ENCODE peak calls at places on chromosomes 5 and 9, in nine cellular contexts. Y is stomach, U is brain microvascular endothelial cell, N is neural crest cell, D is choroid plexus epithelial cell, R is BJ, L is activated B cell treated with CpG ODN at 0.5 μM for 24 hours, W is HCT116, G is PC-9. T is an unnamed sample.

GRCh38 chr9:87387351-87388055 is 110.2 kb upstream of the DAPK1 start:
- DNase-seq in R (no peak), Y (no peak), G (peak), U (no peak), D (peak), W (no peak), L (no peak), N (no peak), T (no peak)

GRCh38 chr5:178551059-178551458 is 39.1 kb downstream of the COL23A1 start:
- DNase-seq in G (no peak), D (peak), N (no peak), Y (no peak), U (no peak), W (peak), L (no peak), R (no peak), T (no peak)

GRCh38 chr9:87878930-87879603 is 3.6 kb upstream of the SPATA31E1 start:
- DNase-seq in R (no peak), U (peak), Y (no peak), D (peak), W (no peak), G (no peak), L (no peak), N (no peak), T (no peak)

GRCh38 chr9:130535818-130536521 is 43.4 kb upstream of the FUBP3 start:
- DNase-seq in D (peak), U (peak), R (peak), Y (no peak), G (no peak), N (peak), W (no peak), L (no peak), T (no peak)

GRCh38 chr9:133787749-133788015 is 49.5 kb upstream of the SARDH start:
- DNase-seq in D (peak), R (no peak), L (peak), Y (peak), N (no peak), U (no peak), G (peak), W (no peak), T (no peak)

GRCh38 chr9:82776508-82776907 is 286.4 kb downstream of the RASEF start:
- DNase-seq in Y (no peak), D (no peak), L (no peak), W (no peak), R (no peak), N (no peak), U (no peak), G (no peak), T (no peak)

GRCh38 chr9:114002271-114002985 is 75.7 kb downstream of the AMBP start:
- DNase-seq in D (no peak), W (no peak), L (peak), G (no peak), U (no peak), R (no peak), N (no peak), Y (peak), T (peak)

GRCh38 chr9:70113403-70114022 is 69.9 kb downstream of the MAMDC2 start:
- DNase-seq in D (peak), W (peak), N (peak), G (peak), U (peak), Y (peak), L (no peak), R (no peak), T (no peak)

GRCh38 chr9:1929722-1930621 is 85.2 kb upstream of the SMARCA2 start:
- DNase-seq in L (no peak), R (no peak), Y (no peak), D (no peak), W (no peak), N (no peak), U (no peak), G (no peak), T (no peak)

GRCh38 chr5:32057157-32058096 is 116.7 kb downstream of the GOLPH3 start:
- DNase-seq in Y (no peak), L (no peak), U (no peak), G (no peak), R (no peak), N (no peak), W (peak), D (peak), T (no peak)

GRCh38 chr5:171435908-171436307 is 16.5 kb downstream of the FGF18 start:
- DNase-seq in G (no peak), Y (no peak), D (no peak), N (no peak), U (no peak), W (no peak), R (no peak), L (no peak), T (no peak)

GRCh38 chr5:96115467-96115812 is 153.8 kb upstream of the ELL2 start:
- DNase-seq in Y (no peak), L (no peak), U (no peak), R (no peak), G (no peak), N (no peak), W (no peak), D (no peak), T (no peak)

GRCh38 chr5:110590187-110590586 is 136.3 kb downstream of the TMEM232 start:
- DNase-seq in G (no peak), R (no peak), D (peak), U (peak), W (peak), N (no peak), Y (no peak), L (no peak), T (no peak)

GRCh38 chr5:178790371-178790770 is 59.9 kb upstream of the ZNF354A start:
- DNase-seq in L (no peak), N (no peak), W (no peak), G (peak), D (no peak), Y (no peak), R (no peak), U (no peak), T (no peak)

GRCh38 chr5:77892061-77893010 is 116.2 kb upstream of the TBCA start:
- DNase-seq in L (no peak), U (no peak), Y (no peak), G (no peak), W (no peak), N (no peak), R (no peak), D (no peak), T (no peak)

GRCh38 chr5:135740475-135740874 is 94.0 kb upstream of the SLC25A48 start:
- DNase-seq in G (no peak), L (no peak), R (no peak), U (no peak), N (no peak), W (no peak), Y (no peak), D (no peak), T (no peak)

GRCh38 chr5:18102733-18103132 is 468.5 kb downstream of the TAF11L14 start:
- DNase-seq in Y (no peak), G (no peak), D (no peak), U (no peak), N (no peak), W (no peak), R (no peak), L (no peak), T (no peak)

GRCh38 chr5:72355706-72356299 is 35.6 kb downstream of the PTCD2 start:
- DNase-seq in L (no peak), R (no peak), G (no peak), U (peak), N (peak), D (peak), Y (no peak), W (no peak), T (no peak)

GRCh38 chr9:85554349-85554748 is 187.4 kb downstream of the AGTPBP1 start:
- DNase-seq in W (no peak), N (no peak), U (no peak), R (no peak), L (no peak), Y (no peak), D (no peak), G (no peak), T (no peak)

GRCh38 chr9:124869466-124869985 is 7.6 kb downstream of the ARPC5L start:
- DNase-seq in R (no peak), U (no peak), Y (peak), D (no peak), W (no peak), L (peak), N (no peak), G (no peak), T (no peak)

GRCh38 chr5:156380846-156381245 is 53.9 kb downstream of the SGCD start:
- DNase-seq in Y (no peak), G (no peak), N (no peak), D (peak), L (no peak), U (no peak), W (no peak), R (peak), T (no peak)

GRCh38 chr9:33170464-33171156 is 3.5 kb upstream of the B4GALT1 start:
- DNase-seq in N (no peak), D (peak), G (no peak), W (peak), L (no peak), R (no peak), Y (peak), U (no peak), T (no peak)

GRCh38 chr9:14403112-14403511 is 89.2 kb upstream of the NFIB start:
- DNase-seq in D (no peak), W (no peak), G (no peak), Y (no peak), N (no peak), L (no peak), R (no peak), U (no peak), T (no peak)

GRCh38 chr9:14399736-14400657 is 86.1 kb upstream of the NFIB start:
- DNase-seq in N (no peak), Y (no peak), U (no peak), W (no peak), D (peak), R (no peak), G (no peak), L (no peak), T (no peak)

GRCh38 chr9:14405176-14405575 is 91.2 kb upstream of the NFIB start:
- DNase-seq in U (no peak), N (no peak), W (no peak), Y (no peak), D (no peak), G (no peak), R (no peak), L (no peak), T (no peak)

GRCh38 chr9:14396171-14396570 is 82.2 kb upstream of the NFIB start:
- DNase-seq in U (no peak), D (no peak), W (no peak), Y (no peak), N (no peak), L (no peak), R (no peak), G (no peak), T (no peak)

GRCh38 chr9:14400658-14400995 is 86.7 kb upstream of the NFIB start:
- DNase-seq in Y (peak), R (no peak), D (peak), G (peak), N (no peak), U (peak), L (no peak), W (peak), T (no peak)
- TF ChIP-seq CTCF in Y (peak), R (peak), D (peak), G (peak), N (peak), U (peak), L (no peak), W (peak), T (no peak)

DNA sequence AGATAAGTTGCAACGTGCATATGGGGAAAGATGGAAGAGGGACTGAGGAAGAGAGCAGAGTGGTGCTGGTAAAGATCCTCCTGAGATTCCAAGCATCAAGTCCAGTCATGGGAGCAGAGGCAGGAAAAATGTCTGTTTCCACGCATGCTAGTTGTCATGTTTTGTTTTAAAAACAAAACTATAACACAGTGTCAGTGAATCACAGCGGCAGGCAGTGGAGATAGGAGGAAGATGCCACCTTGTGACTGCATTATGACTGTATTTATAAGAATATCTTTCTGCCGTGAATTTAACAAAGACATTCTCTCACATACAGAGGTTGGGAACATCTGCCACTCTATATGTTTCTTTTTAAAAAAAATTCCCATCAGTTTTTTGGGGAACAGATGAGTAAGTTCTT is 3.7 kb upstream of the SVEP1 start:
- DNase-seq in U (peak), G (no peak), R (no peak), Y (no peak), D (peak), N (no peak), L (no peak), W (no peak), T (no peak)
- TF ChIP-seq CTCF in U (peak), G (no peak), R (no peak), Y (no peak), D (peak), N (no peak), L (no peak), W (no peak), T (no peak)

DNA sequence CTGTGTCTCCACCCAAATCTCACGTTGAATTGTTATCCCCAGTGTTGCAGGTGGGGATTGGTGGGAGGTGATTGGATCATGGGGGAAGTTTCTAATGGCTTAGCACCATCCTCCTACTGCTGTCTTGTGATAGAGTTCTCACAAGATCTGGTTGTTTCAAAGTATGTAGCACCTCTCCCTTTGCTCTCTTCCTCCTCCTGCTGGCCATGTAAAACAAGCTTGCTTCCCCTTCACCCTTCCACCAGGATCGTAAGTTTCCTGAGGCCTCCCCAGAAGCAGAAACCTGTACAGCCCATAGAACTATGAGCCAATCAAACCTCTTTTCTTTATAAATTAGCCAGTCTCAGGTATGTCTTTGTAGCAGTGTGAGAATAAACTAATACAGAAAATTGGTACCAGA is 214.7 kb upstream of the C9orf72 start:
- DNase-seq in N (no peak), D (peak), R (no peak), Y (no peak), L (no peak), G (no peak), W (no peak), U (peak), T (no peak)
- TF ChIP-seq CTCF in N (peak), D (peak), R (no peak), Y (no peak), L (no peak), G (no peak), W (no peak), U (peak), T (no peak)

GRCh38 chr5:5616247-5616895 is 193.9 kb downstream of the ICE1 start:
- DNase-seq in R (no peak), D (no peak), Y (no peak), L (no peak), G (no peak), W (no peak), N (no peak), U (no peak), T (no peak)
- TF ChIP-seq CTCF in R (no peak), D (no peak), Y (no peak), L (no peak), G (no peak), W (no peak), N (no peak), U (no peak), T (no peak)

DNA sequence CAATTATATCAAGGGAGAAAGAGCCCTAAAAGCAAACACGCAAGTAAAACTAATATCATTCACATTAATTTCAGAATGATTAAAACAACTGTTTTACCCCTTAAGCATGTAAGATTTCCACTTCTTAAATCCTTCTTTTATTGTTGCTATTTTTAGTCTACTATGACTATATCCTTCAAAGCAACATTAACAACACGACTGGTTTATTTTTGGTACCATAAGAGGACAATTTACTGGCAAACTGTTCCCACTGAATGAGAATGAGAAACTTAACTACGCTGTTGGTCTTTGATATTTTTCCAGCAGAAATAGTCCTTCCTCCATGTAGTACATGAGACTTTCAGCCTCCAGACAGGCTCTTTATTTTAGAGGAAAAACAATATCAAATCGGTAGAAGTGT is 281.5 kb downstream of the CTNND2 start:
- DNase-seq in N (no peak), U (no peak), R (no peak), D (no peak), L (no peak), Y (no peak), W (no peak), G (no peak), T (no peak)
- TF ChIP-seq CTCF in N (no peak), U (no peak), R (no peak), D (no peak), L (no peak), Y (no peak), W (no peak), G (no peak), T (no peak)

DNA sequence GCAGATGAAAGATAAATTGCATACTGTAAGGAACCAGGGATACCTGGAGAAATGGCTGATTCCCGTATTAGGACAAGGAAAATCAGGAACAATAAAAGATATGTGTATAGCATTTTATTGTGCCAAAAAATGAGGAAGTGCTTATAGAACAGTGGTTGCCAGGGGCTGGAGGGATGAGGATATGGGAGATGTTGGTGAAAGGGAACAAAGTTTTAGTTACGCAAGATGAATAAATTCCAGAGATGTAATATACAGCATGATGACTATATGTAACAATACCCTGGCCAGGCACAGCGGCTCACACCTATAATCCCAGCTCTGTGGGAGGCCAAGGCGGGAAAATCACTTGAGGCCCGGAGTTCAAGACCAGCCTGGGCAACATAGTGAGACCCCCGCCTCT is 101.8 kb downstream of the CDK5RAP2 start:
- DNase-seq in N (no peak), W (no peak), R (no peak), Y (no peak), G (no peak), D (peak), U (no peak), L (no peak), T (no peak)
- TF ChIP-seq CTCF in N (no peak), W (no peak), R (no peak), Y (no peak), G (no peak), D (no peak), U (no peak), L (no peak), T (no peak)

DNA sequence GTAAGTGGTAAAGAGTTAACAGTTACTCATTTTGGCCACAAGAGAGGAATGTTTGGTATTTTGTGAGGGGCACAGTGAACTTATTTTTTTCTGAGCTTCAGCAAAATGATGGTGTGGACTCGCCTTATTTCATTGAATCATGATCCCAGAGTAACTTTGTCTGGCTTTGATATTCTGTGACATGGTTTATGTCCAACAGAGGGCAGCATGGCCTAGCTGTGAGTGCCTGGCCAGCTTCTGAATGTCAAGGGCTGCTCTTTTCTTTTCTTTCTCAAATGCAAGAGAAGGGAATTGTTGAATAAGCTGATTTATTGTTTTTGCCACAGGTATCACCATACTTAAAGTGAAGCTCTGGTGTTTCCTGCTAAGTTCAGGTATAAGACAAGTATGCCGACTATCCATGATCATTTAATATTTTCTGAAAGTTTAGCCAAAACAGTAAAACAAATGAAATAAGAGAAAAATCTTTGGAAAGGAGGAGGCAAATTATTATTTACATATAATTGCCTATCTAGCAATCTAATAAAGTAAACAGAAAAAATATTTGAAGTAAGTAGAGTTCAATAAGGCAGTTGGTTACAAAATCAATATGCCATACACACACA is 31.7 kb downstream of the MRPL22 start:
- DNase-seq in R (no peak), G (peak), L (no peak), Y (no peak), D (peak), W (peak), U (peak), N (peak), T (no peak)
- TF ChIP-seq CTCF in R (peak), G (peak), L (no peak), Y (peak), D (peak), W (peak), U (peak), N (peak), T (no peak)